ENCODE peak calls at places on chromosome 3, in six cellular contexts. One of them, this sample, is unnamed.

GRCh38 chr3:126567696-126568438 is 9.1 kb upstream of the C3orf22 start:
- DNase-seq in mesenteric fat pad: peak; percentile 64
- DNase-seq in GM23338: peak; percentile 32
- DNase-seq in stimulated activated CD4-positive, alpha-beta T cell treated with anti-CD3 and anti-CD28 coated beads, TNF-alpha, amount 100 ng/mL, for 24 hours: no peak
- DNase-seq in PC-3: peak; percentile 13
- DNase-seq in activated T-cell treated with anti-CD3 and anti-CD28 coated beads, Interleukin-2, amount 50 U/mL, for 1 hour: no peak
- DNase-seq in this sample: peak; percentile 22

GRCh38 chr3:45554001-45554691 is 40.4 kb upstream of the LIMD1 start:
- DNase-seq in mesenteric fat pad: no peak
- DNase-seq in GM23338: peak; percentile 47
- DNase-seq in stimulated activated CD4-positive, alpha-beta T cell treated with anti-CD3 and anti-CD28 coated beads, TNF-alpha, amount 100 ng/mL, for 24 hours: no peak
- DNase-seq in PC-3: no peak
- DNase-seq in activated T-cell treated with anti-CD3 and anti-CD28 coated beads, Interleukin-2, amount 50 U/mL, for 1 hour: no peak
- DNase-seq in this sample: peak; percentile 79

GRCh38 chr3:113231391-113231790 is 20.0 kb downstream of the BOC start:
- DNase-seq in mesenteric fat pad: no peak
- DNase-seq in GM23338: no peak
- DNase-seq in stimulated activated CD4-positive, alpha-beta T cell treated with anti-CD3 and anti-CD28 coated beads, TNF-alpha, amount 100 ng/mL, for 24 hours: no peak
- DNase-seq in PC-3: peak; percentile 78
- DNase-seq in activated T-cell treated with anti-CD3 and anti-CD28 coated beads, Interleukin-2, amount 50 U/mL, for 1 hour: no peak
- DNase-seq in this sample: no peak

GRCh38 chr3:186609247-186609868 is 3.5 kb upstream of the AHSG start:
- DNase-seq in mesenteric fat pad: no peak
- DNase-seq in GM23338: peak; percentile 18
- DNase-seq in stimulated activated CD4-positive, alpha-beta T cell treated with anti-CD3 and anti-CD28 coated beads, TNF-alpha, amount 100 ng/mL, for 24 hours: no peak
- DNase-seq in PC-3: peak; percentile 61
- DNase-seq in activated T-cell treated with anti-CD3 and anti-CD28 coated beads, Interleukin-2, amount 50 U/mL, for 1 hour: no peak
- DNase-seq in this sample: no peak

GRCh38 chr3:53303549-53303948 is 43.8 kb downstream of the DCP1A start:
- DNase-seq in mesenteric fat pad: no peak
- DNase-seq in GM23338: no peak
- DNase-seq in stimulated activated CD4-positive, alpha-beta T cell treated with anti-CD3 and anti-CD28 coated beads, TNF-alpha, amount 100 ng/mL, for 24 hours: no peak
- DNase-seq in PC-3: no peak
- DNase-seq in activated T-cell treated with anti-CD3 and anti-CD28 coated beads, Interleukin-2, amount 50 U/mL, for 1 hour: no peak
- DNase-seq in this sample: no peak

GRCh38 chr3:25907081-25907480 is 117.2 kb downstream of the OXSM start:
- DNase-seq in mesenteric fat pad: no peak
- DNase-seq in GM23338: no peak
- DNase-seq in stimulated activated CD4-positive, alpha-beta T cell treated with anti-CD3 and anti-CD28 coated beads, TNF-alpha, amount 100 ng/mL, for 24 hours: no peak
- DNase-seq in PC-3: no peak
- DNase-seq in activated T-cell treated with anti-CD3 and anti-CD28 coated beads, Interleukin-2, amount 50 U/mL, for 1 hour: no peak
- DNase-seq in this sample: no peak

GRCh38 chr3:27729748-27730611 is 7.9 kb upstream of the EOMES start:
- DNase-seq in mesenteric fat pad: no peak
- DNase-seq in GM23338: peak; percentile 74
- DNase-seq in stimulated activated CD4-positive, alpha-beta T cell treated with anti-CD3 and anti-CD28 coated beads, TNF-alpha, amount 100 ng/mL, for 24 hours: no peak
- DNase-seq in PC-3: no peak
- DNase-seq in activated T-cell treated with anti-CD3 and anti-CD28 coated beads, Interleukin-2, amount 50 U/mL, for 1 hour: no peak
- DNase-seq in this sample: peak; percentile 31

GRCh38 chr3:14329116-14329830 is 73.1 kb upstream of the SLC6A6 start:
- DNase-seq in mesenteric fat pad: no peak
- DNase-seq in GM23338: peak; percentile 88
- DNase-seq in stimulated activated CD4-positive, alpha-beta T cell treated with anti-CD3 and anti-CD28 coated beads, TNF-alpha, amount 100 ng/mL, for 24 hours: no peak
- DNase-seq in PC-3: peak; percentile 62
- DNase-seq in activated T-cell treated with anti-CD3 and anti-CD28 coated beads, Interleukin-2, amount 50 U/mL, for 1 hour: no peak
- DNase-seq in this sample: peak; percentile 81

GRCh38 chr3:120793601-120794000 is 51.1 kb downstream of the GTF2E1 start:
- DNase-seq in mesenteric fat pad: no peak
- DNase-seq in GM23338: no peak
- DNase-seq in stimulated activated CD4-positive, alpha-beta T cell treated with anti-CD3 and anti-CD28 coated beads, TNF-alpha, amount 100 ng/mL, for 24 hours: no peak
- DNase-seq in PC-3: peak; percentile 43
- DNase-seq in activated T-cell treated with anti-CD3 and anti-CD28 coated beads, Interleukin-2, amount 50 U/mL, for 1 hour: no peak
- DNase-seq in this sample: no peak

GRCh38 chr3:192080336-192080735 is 619.4 kb downstream of the PYDC2 start:
- DNase-seq in mesenteric fat pad: no peak
- DNase-seq in GM23338: no peak
- DNase-seq in stimulated activated CD4-positive, alpha-beta T cell treated with anti-CD3 and anti-CD28 coated beads, TNF-alpha, amount 100 ng/mL, for 24 hours: no peak
- DNase-seq in PC-3: no peak
- DNase-seq in activated T-cell treated with anti-CD3 and anti-CD28 coated beads, Interleukin-2, amount 50 U/mL, for 1 hour: no peak
- DNase-seq in this sample: no peak